ENCODE peak calls at places on chromosomes 6 and 20, in five cellular contexts. One of them, this sample, is unnamed.

GRCh38 chr6:99606670-99607415 is at the start of gene PRDM13:
- DNase-seq in cardiac muscle cell: no peak
- DNase-seq in CD8-positive, alpha-beta memory T cell: no peak
- DNase-seq in kidney tubule cell: no peak
- DNase-seq in fibroblast of the conjunctiva: no peak
- DNase-seq in this sample: peak; percentile 22

GRCh38 chr6:125888989-125889656 is 67.4 kb upstream of the HINT3 start:
- DNase-seq in cardiac muscle cell: peak; percentile 47
- DNase-seq in CD8-positive, alpha-beta memory T cell: no peak
- DNase-seq in kidney tubule cell: peak; percentile 75
- DNase-seq in fibroblast of the conjunctiva: no peak
- DNase-seq in this sample: peak; percentile 33

GRCh38 chr20:49916146-49917002 is 1.0 kb upstream of the SPATA2 start:
- DNase-seq in cardiac muscle cell: no peak
- DNase-seq in CD8-positive, alpha-beta memory T cell: peak; percentile 55
- DNase-seq in kidney tubule cell: peak; percentile 78
- DNase-seq in fibroblast of the conjunctiva: no peak
- DNase-seq in this sample: no peak

GRCh38 chr6:52089758-52090348 is 2.4 kb upstream of the PKHD1 start:
- DNase-seq in cardiac muscle cell: no peak
- DNase-seq in CD8-positive, alpha-beta memory T cell: no peak
- DNase-seq in kidney tubule cell: peak; percentile 53
- DNase-seq in fibroblast of the conjunctiva: no peak
- DNase-seq in this sample: no peak

GRCh38 chr20:2585811-2586210 is 49.4 kb downstream of the TMC2 start:
- DNase-seq in cardiac muscle cell: no peak
- DNase-seq in CD8-positive, alpha-beta memory T cell: no peak
- DNase-seq in kidney tubule cell: peak; percentile 39
- DNase-seq in fibroblast of the conjunctiva: no peak
- DNase-seq in this sample: no peak

GRCh38 chr6:66390393-66390792 is 683.4 kb upstream of the EYS start:
- DNase-seq in cardiac muscle cell: no peak
- DNase-seq in CD8-positive, alpha-beta memory T cell: no peak
- DNase-seq in kidney tubule cell: no peak
- DNase-seq in fibroblast of the conjunctiva: no peak
- DNase-seq in this sample: no peak

GRCh38 chr20:49534314-49534713 is 33.6 kb downstream of the PTGIS start:
- DNase-seq in cardiac muscle cell: peak; percentile 76
- DNase-seq in CD8-positive, alpha-beta memory T cell: peak; percentile 65
- DNase-seq in kidney tubule cell: peak; percentile 49
- DNase-seq in fibroblast of the conjunctiva: peak; percentile 38
- DNase-seq in this sample: no peak

GRCh38 chr6:53246924-53247323 is 98.3 kb upstream of the GCM1 start:
- DNase-seq in cardiac muscle cell: no peak
- DNase-seq in CD8-positive, alpha-beta memory T cell: no peak
- DNase-seq in kidney tubule cell: no peak
- DNase-seq in fibroblast of the conjunctiva: no peak
- DNase-seq in this sample: no peak

GRCh38 chr20:25237610-25238318 is 10.1 kb upstream of the PYGB start:
- DNase-seq in cardiac muscle cell: no peak
- DNase-seq in CD8-positive, alpha-beta memory T cell: no peak
- DNase-seq in kidney tubule cell: peak; percentile 98
- DNase-seq in fibroblast of the conjunctiva: peak; percentile 100
- DNase-seq in this sample: no peak